ENCODE peak calls at places on chromosomes 2 and 18, in seven cellular contexts. A, I, V, H, X, L and Y are unnamed samples. For H3K4me1, the result is how much of the 10 kb centered on the place peaks cover.

GRCh38 chr2:218180728-218181127 is 14.0 kb upstream of the CXCR1 start:
- DNase-seq in A (no peak), I (no peak), V (no peak), H (no peak), X (peak), L (no peak), Y (no peak)

GRCh38 chr2:42764096-42764495 is at the start of gene OXER1:
- DNase-seq in A (no peak), I (no peak), V (no peak), H (no peak), X (no peak), L (no peak), Y (no peak)

GRCh38 chr2:137937778-137938177 is 26.5 kb upstream of the HNMT start:
- DNase-seq in A (no peak), I (no peak), V (no peak), H (no peak), X (no peak), L (no peak), Y (no peak)

GRCh38 chr2:99066075-99066557 is 75.4 kb upstream of the C2orf15 start:
- DNase-seq in A (no peak), I (no peak), V (no peak), H (peak), X (no peak), L (no peak), Y (no peak)

GRCh38 chr18:48874233-48874632 is 76.5 kb downstream of the SMAD7 start:
- DNase-seq in A (no peak), I (no peak), V (peak), H (no peak), X (no peak), L (no peak), Y (no peak)

GRCh38 chr2:190786404-190787166 is 94.0 kb upstream of the GLS start:
- DNase-seq in A (no peak), I (no peak), V (no peak), H (peak), X (no peak), L (peak), Y (no peak)

GRCh38 chr2:53490659-53491058 is 276.9 kb upstream of the CHAC2 start:
- DNase-seq in A (peak), I (peak), V (peak), H (peak), X (peak), L (peak), Y (no peak)

GRCh38 chr18:55109818-55110414 is 150.7 kb upstream of the CCDC68 start:
- DNase-seq in A (peak), I (no peak), V (no peak), H (no peak), X (no peak), L (no peak), Y (no peak)

GRCh38 chr2:236765475-236765874 is 195.8 kb downstream of the ACKR3 start:
- DNase-seq in A (no peak), I (no peak), V (no peak), H (no peak), X (no peak), L (no peak), Y (no peak)

GRCh38 chr18:22136395-22136794 is 33.0 kb upstream of the GATA6 start:
- DNase-seq in A (no peak), I (no peak), V (no peak), H (no peak), X (no peak), L (no peak), Y (no peak)

GRCh38 chr2:31347788-31348187 is 66.8 kb downstream of the XDH start:
- DNase-seq in A (no peak), I (no peak), V (no peak), H (no peak), X (no peak), L (no peak), Y (no peak)

GRCh38 chr2:223169830-223170605 is 118.0 kb downstream of the KCNE4 start:
- DNase-seq in A (no peak), I (no peak), V (no peak), H (no peak), X (no peak), L (no peak), Y (no peak)

GRCh38 chr2:189409647-189410046 is 31.6 kb upstream of the WDR75 start:
- DNase-seq in A (no peak), I (no peak), V (no peak), H (no peak), X (no peak), L (no peak), Y (no peak)

GRCh38 chr2:79929624-79930023 is 374.9 kb downstream of the LRRTM1 start:
- DNase-seq in A (no peak), I (no peak), V (no peak), H (no peak), X (no peak), L (no peak), Y (no peak)

GRCh38 chr2:217279571-217279970 is 419.7 kb upstream of the TNP1 start:
- DNase-seq in A (peak), I (no peak), V (no peak), H (no peak), X (no peak), L (no peak), Y (no peak)

GRCh38 chr2:152166633-152167032 is 8.9 kb downstream of the STAM2 start:
- DNase-seq in A (no peak), I (no peak), V (no peak), H (no peak), X (no peak), L (no peak), Y (no peak)

GRCh38 chr2:129879614-129880180 is 99.8 kb upstream of the RAB6C start:
- DNase-seq in A (no peak), I (no peak), V (no peak), H (no peak), X (no peak), L (no peak), Y (no peak)

GRCh38 chr2:211854832-211855231 is 683.8 kb downstream of the ERBB4 start:
- DNase-seq in A (no peak), I (no peak), V (no peak), H (no peak), X (no peak), L (no peak), Y (no peak)

GRCh38 chr2:168912466-168913170 is 11.5 kb downstream of the G6PC2 start:
- DNase-seq in A (no peak), I (peak), V (no peak), H (peak), X (no peak), L (no peak), Y (no peak)

GRCh38 chr2:209977386-209978239 is 24.8 kb upstream of the RPE start:
- DNase-seq in A (no peak), I (no peak), V (no peak), H (no peak), X (no peak), L (no peak), Y (no peak)

GRCh38 chr2:98308532-98308931 is 37.7 kb upstream of the CNGA3 start:
- DNase-seq in A (no peak), I (no peak), V (no peak), H (no peak), X (no peak), L (no peak), Y (peak)

GRCh38 chr2:24894750-24895149 is 25.3 kb downstream of the ADCY3 start:
- DNase-seq in A (no peak), I (no peak), V (no peak), H (no peak), X (no peak), L (no peak), Y (no peak)

GRCh38 chr2:131016826-131017596 is 76.2 kb downstream of the FAM168B start:
- DNase-seq in A (no peak), I (no peak), V (no peak), H (peak), X (no peak), L (peak), Y (no peak)

GRCh38 chr2:95276244-95276887 is 2.1 kb downstream of the PROM2 start:
- DNase-seq in A (no peak), I (no peak), V (peak), H (no peak), X (no peak), L (no peak), Y (no peak)

GRCh38 chr2:128252501-128252900 is 66.2 kb downstream of the HS6ST1 start:
- DNase-seq in A (no peak), I (no peak), V (no peak), H (no peak), X (no peak), L (no peak), Y (no peak)

GRCh38 chr2:70887550-70888229 is 48.0 kb upstream of the ATP6V1B1 start:
- DNase-seq in A (peak), I (peak), V (no peak), H (peak), X (peak), L (peak), Y (no peak)

GRCh38 chr2:109213646-109214417 is 84.8 kb downstream of the SH3RF3 start:
- DNase-seq in A (no peak), I (no peak), V (no peak), H (no peak), X (no peak), L (peak), Y (no peak)

GRCh38 chr2:134127496-134127895 is 126.4 kb upstream of the MGAT5 start:
- DNase-seq in A (no peak), I (no peak), V (no peak), H (no peak), X (no peak), L (no peak), Y (no peak)

GRCh38 chr2:203404996-203405395 is 76.8 kb downstream of the ABI2 start:
- DNase-seq in A (no peak), I (no peak), V (no peak), H (no peak), X (no peak), L (no peak), Y (no peak)

DNA sequence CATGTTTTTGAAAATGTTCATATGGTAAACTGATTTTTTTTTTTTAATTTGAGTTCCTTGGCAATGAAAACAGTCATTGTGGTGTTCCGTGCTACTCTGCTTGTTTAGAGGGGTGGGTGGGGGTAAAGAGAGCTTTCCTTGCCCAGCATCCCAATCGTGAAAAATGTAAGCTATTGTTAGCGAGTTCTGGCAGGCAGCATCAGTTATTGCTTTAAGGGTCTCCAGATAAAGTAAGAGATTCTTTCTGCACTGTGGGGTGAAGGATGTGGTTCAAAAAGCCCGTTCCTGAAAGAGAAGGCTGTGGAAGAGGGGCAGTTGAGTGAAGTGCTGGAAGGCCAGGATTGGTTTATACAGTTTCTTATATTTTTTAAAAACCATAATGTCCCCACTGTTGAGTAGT is 118.4 kb downstream of the TANC1 start:
- DNase-seq in A (no peak), I (no peak), V (no peak), H (no peak), X (no peak), L (no peak), Y (no peak)
- H3K4me1 ChIP-seq in A (half or more), I (half or more), V (half or more), H (under half), X (under half), L (under half), Y (half or more)

GRCh38 chr2:122244830-122245229 is 489.4 kb downstream of the TSN start:
- DNase-seq in A (no peak), I (no peak), V (no peak), H (no peak), X (no peak), L (no peak), Y (no peak)
- H3K4me1 ChIP-seq in A (under half), I (under half), V (under half), H (under half), X (under half), L (under half), Y (under half)

DNA sequence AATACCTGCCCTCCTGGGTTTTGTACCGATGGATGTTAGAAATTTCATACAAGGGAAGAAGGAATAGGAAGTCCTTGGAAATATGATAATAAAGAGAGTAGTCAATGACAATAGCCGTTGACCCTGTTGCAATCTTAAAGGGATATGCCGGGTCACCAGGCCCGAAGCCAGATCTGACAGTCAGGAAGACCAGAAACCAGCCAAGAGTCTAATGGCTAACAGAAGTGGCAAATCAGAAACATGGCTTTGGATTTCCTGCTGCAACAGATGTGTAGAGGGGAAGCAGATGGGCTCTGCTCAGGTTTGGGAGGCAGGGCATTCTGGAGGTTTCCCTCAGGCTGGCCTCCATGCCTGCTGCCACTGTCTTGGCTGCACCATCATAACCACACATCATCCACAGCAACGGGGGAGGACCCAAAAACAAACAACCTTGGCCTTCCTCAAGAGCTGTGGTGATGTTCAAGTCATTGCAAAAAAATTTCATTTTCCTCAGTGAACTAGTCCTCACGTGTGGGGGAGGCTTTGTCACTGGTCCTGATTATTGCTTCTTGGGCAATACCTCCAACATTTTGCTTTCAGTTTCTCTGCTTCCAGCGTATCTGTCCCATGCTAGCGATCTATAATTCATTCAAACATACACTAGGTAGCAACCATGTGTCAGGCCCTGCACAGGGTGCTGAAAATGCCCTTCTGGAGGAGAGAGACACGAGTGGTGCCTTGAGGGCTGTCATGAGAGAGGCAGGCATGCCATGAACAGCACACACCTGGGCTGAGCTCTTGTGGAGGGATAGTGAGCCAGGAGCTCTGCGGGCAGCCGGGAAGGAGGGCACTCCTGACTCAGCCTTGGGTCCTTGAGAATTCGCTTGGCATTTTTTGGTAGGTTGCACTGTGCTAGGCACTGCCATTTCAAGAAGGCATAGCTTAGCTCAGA is 48.2 kb upstream of the LGALSL start:
- DNase-seq in A (no peak), I (no peak), V (no peak), H (no peak), X (peak), L (peak), Y (no peak)
- H3K4me1 ChIP-seq in A (under half), I (under half), V (under half), H (under half), X (half or more), L (under half), Y (half or more)

GRCh38 chr2:55097462-55098410 is 47.5 kb upstream of the RTN4 start:
- DNase-seq in A (no peak), I (no peak), V (no peak), H (no peak), X (no peak), L (peak), Y (no peak)

GRCh38 chr2:55103039-55103438 is 52.8 kb upstream of the RTN4 start:
- DNase-seq in A (no peak), I (no peak), V (no peak), H (no peak), X (no peak), L (no peak), Y (no peak)

GRCh38 chr2:55099493-55099877 is 49.2 kb upstream of the RTN4 start:
- DNase-seq in A (no peak), I (no peak), V (no peak), H (no peak), X (no peak), L (no peak), Y (no peak)

GRCh38 chr2:55102056-55102812 is 52.0 kb upstream of the RTN4 start:
- DNase-seq in A (no peak), I (no peak), V (no peak), H (no peak), X (no peak), L (no peak), Y (no peak)

GRCh38 chr2:55099878-55100820 is 49.9 kb upstream of the RTN4 start:
- DNase-seq in A (no peak), I (no peak), V (no peak), H (no peak), X (no peak), L (no peak), Y (no peak)
- H3K4me1 ChIP-seq in A (half or more), I (under half), V (half or more), H (under half), X (under half), L (half or more), Y (half or more)

GRCh38 chr2:197717863-197718262 is 12.7 kb downstream of the MARS2 start:
- DNase-seq in A (no peak), I (no peak), V (no peak), H (no peak), X (no peak), L (no peak), Y (no peak)
- H3K4me1 ChIP-seq in A (under half), I (under half), V (under half), H (under half), X (under half), L (under half), Y (under half)

GRCh38 chr2:74864728-74865722 is 31.1 kb downstream of the HK2 start:
- DNase-seq in A (no peak), I (no peak), V (no peak), H (no peak), X (no peak), L (no peak), Y (no peak)

GRCh38 chr2:74871414-74871813 is 37.5 kb downstream of the HK2 start:
- DNase-seq in A (no peak), I (no peak), V (no peak), H (no peak), X (no peak), L (no peak), Y (no peak)

GRCh38 chr2:74869522-74869921 is 35.6 kb downstream of the HK2 start:
- DNase-seq in A (no peak), I (no peak), V (no peak), H (no peak), X (no peak), L (no peak), Y (no peak)

GRCh38 chr2:74865770-74866674 is 32.1 kb downstream of the HK2 start:
- DNase-seq in A (no peak), I (no peak), V (no peak), H (no peak), X (no peak), L (no peak), Y (no peak)

DNA sequence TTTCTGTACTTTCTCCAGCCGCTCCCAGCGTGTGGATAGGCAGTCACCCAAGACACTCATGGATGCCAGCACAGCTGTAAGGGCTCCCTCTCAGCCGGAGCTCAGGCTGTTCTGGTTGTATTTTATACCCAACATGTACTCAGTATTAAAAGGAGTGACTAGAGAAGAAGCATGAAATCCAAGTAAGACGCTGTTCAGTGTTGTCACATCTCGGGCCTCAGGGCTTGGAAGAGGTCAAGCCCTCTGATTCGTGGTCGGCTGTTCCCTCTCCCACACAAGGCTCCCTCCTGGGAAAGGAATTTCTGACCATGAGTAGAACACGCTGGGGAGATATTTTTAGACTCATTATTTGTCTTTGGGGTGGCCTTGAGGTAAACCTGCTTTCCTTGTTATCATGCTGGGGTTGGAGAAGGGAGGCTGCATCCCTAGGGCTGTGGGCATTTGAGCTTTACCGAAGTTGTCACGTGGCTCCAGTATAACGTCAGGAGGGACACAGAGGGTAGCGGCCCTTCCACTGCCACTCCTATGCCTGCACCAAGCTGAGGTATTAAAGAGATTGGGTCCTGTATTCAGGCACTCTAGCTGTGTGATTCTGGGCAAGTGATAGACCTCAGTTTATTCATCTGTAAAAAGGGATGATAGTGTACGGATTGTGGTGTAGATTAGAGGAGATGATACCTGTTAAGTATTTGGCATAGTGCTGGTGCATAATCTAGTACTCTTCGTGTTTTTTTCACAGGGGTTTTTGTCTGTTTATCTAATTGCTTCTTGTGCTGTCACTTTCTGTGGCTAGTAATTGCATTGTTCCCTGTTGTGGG is 34.1 kb downstream of the HK2 start:
- DNase-seq in A (no peak), I (no peak), V (peak), H (peak), X (no peak), L (no peak), Y (no peak)
- H3K4me1 ChIP-seq in A (half or more), I (under half), V (half or more), H (under half), X (under half), L (under half), Y (half or more)